ENCODE peak calls at places on chromosomes 5 and 9, in nine cellular contexts. M is IMR-90, Y is GM13977, C is body of pancreas, Z is cardiac fibroblast, Q is heart left ventricle, X is left ventricle myocardium inferior, W is MM.1S, E is foreskin fibroblast. G is an unnamed sample.

GRCh38 chr5:52134013-52134650 is 653.6 kb upstream of the ITGA1 start:
- DNase-seq in Y (no peak), E (no peak), X (no peak), W (no peak), Z (no peak), C (no peak), Q (no peak), M (no peak), G (no peak)

GRCh38 chr5:65203746-65204145 is 278.0 kb downstream of the ADAMTS6 start:
- DNase-seq in Z (peak; percentile 98), M (peak; percentile 95), Q (no peak), W (no peak), C (no peak), E (peak; percentile 93), Y (no peak), X (no peak), G (no peak)

GRCh38 chr5:143142596-143143435 is 260.7 kb downstream of the NR3C1 start:
- DNase-seq in Q (peak; percentile 70), M (peak; percentile 17), Z (peak; percentile 50), C (peak; percentile 72), Y (no peak), W (no peak), X (peak; percentile 70), E (no peak), G (no peak)

GRCh38 chr9:136385015-136385414 is 11.5 kb upstream of the CARD9 start:
- DNase-seq in Y (no peak), Z (no peak), C (no peak), X (no peak), E (no peak), W (no peak), M (no peak), Q (no peak), G (no peak)

GRCh38 chr9:116112236-116112635 is 41.4 kb upstream of the PAPPA start:
- DNase-seq in C (no peak), Z (peak; percentile 59), E (peak; percentile 59), M (peak; percentile 31), Y (no peak), Q (no peak), W (no peak), X (no peak), G (no peak)

GRCh38 chr9:92706218-92706940 is 36.4 kb upstream of the IPPK start:
- DNase-seq in M (no peak), Q (no peak), X (no peak), C (no peak), Y (no peak), Z (peak; percentile 43), W (peak; percentile 25), E (peak; percentile 17), G (no peak)

GRCh38 chr5:63961598-63962161 is 565 bp downstream of the HTR1A start:
- DNase-seq in X (no peak), M (no peak), C (no peak), Q (no peak), W (no peak), Z (no peak), Y (no peak), E (no peak), G (no peak)

GRCh38 chr9:134396258-134396742 is 70.0 kb downstream of the RXRA start:
- DNase-seq in C (no peak), Z (no peak), E (no peak), X (no peak), Y (peak; percentile 68), W (peak; percentile 52), Q (peak; percentile 53), M (no peak), G (no peak)

GRCh38 chr5:124474821-124475220 is 271.6 kb downstream of the ZNF608 start:
- DNase-seq in X (no peak), W (no peak), Y (no peak), Q (no peak), E (peak; percentile 70), C (no peak), M (peak; percentile 3), Z (no peak), G (no peak)

GRCh38 chr5:121968910-121969607 is 7.3 kb downstream of the SRFBP1 start:
- DNase-seq in Q (no peak), Z (peak; percentile 99), Y (no peak), C (no peak), M (peak; percentile 100), E (peak; percentile 97), X (no peak), W (no peak), G (no peak)

GRCh38 chr5:110880413-110880812 is 141.6 kb downstream of the SLC25A46 start:
- DNase-seq in C (peak; percentile 20), W (no peak), E (peak; percentile 94), Z (peak; percentile 94), Q (peak; percentile 30), X (no peak), Y (no peak), M (peak; percentile 92), G (no peak)

GRCh38 chr9:89623925-89624420 is 19.2 kb downstream of the GADD45G start:
- DNase-seq in X (peak; percentile 44), Z (no peak), C (peak; percentile 62), W (no peak), Q (peak; percentile 46), M (no peak), E (no peak), Y (no peak), G (no peak)

GRCh38 chr5:38434981-38435710 is 121.3 kb downstream of the LIFR start:
- DNase-seq in C (no peak), E (peak; percentile 80), Z (peak; percentile 41), M (peak; percentile 48), Y (no peak), Q (no peak), X (no peak), W (no peak), G (no peak)

GRCh38 chr5:149144637-149145036 is 3.3 kb downstream of the ABLIM3 start:
- DNase-seq in Y (no peak), Q (no peak), X (no peak), Z (no peak), W (no peak), M (no peak), C (no peak), E (no peak), G (no peak)

GRCh38 chr9:75962186-75963036 is 71.9 kb downstream of the PCSK5 start:
- DNase-seq in X (peak; percentile 70), E (peak; percentile 29), M (no peak), W (no peak), Q (peak; percentile 65), C (peak; percentile 74), Z (no peak), Y (no peak), G (no peak)

GRCh38 chr5:173968154-173968553 is 20.8 kb upstream of the C5orf47 start:
- DNase-seq in Z (no peak), W (no peak), Q (no peak), M (no peak), X (no peak), E (no peak), Y (no peak), C (no peak), G (no peak)

GRCh38 chr9:37324691-37325490 is 97.6 kb upstream of the GRHPR start:
- DNase-seq in Z (no peak), E (no peak), X (no peak), Y (no peak), Q (no peak), C (no peak), M (no peak), W (no peak), G (no peak)

GRCh38 chr5:2373631-2374030 is 377.8 kb downstream of the IRX2 start:
- DNase-seq in Y (no peak), M (no peak), E (no peak), Z (no peak), C (no peak), Q (no peak), X (no peak), W (no peak), G (no peak)
- TF ChIP-seq CTCF in Y (no peak), M (no peak), E (no peak), Z (no peak), C (no peak), Q (no peak), X (no peak), W (no peak), G (no peak)

GRCh38 chr9:33044677-33045282 is 19.7 kb downstream of the DNAJA1 start:
- DNase-seq in Q (no peak), E (peak; percentile 34), M (no peak), W (no peak), C (peak; percentile 47), Z (peak; percentile 33), Y (no peak), X (no peak), G (no peak)
- TF ChIP-seq CTCF in Q (no peak), E (peak; percentile 12), M (peak; percentile 18), W (no peak), C (no peak), Z (peak; percentile 1), Y (no peak), X (no peak), G (no peak)

DNA sequence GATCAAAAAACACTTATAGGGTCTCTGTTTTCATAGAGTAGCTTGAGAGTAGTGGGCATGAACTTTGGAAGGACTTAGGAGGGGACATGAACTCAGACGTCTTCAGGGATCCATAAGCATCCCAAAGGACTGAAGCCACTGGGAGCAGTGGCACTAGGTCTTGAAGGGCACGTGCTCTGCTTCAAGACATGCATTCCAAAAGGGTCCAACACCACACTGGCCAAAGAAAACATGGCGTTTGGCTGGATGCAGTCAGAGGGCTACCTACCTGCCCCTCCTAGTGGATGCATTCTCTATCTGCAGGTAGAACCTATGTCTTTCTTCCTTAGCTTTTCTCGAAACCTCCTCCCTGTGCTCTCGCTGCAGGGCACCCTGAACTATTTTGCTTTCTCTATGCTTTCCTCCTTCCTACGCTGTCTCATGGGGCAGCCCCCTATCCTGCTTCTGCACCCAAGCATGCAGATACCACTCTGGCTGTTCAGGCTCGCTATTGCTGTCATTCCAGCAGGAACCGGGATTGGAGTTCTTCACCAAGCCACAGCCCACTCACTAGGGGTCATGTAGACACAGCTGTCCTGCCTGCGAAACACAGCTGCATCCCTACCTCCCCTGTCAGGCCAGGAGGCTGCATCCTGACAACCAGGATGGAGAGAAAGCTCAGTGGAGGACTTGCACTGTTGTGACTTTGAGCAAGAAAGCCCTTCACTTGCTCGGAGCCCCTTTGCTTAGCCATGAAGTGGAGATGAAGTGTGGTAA is 11.9 kb downstream of the FAM240B start:
- DNase-seq in M (no peak), C (no peak), Y (peak; percentile 41), E (no peak), W (peak; percentile 14), Z (no peak), Q (no peak), X (no peak), G (no peak)
- TF ChIP-seq CTCF in M (no peak), C (no peak), Y (peak; percentile 55), E (no peak), W (peak; percentile 44), Z (peak; percentile 23), Q (no peak), X (peak; percentile 33), G (no peak)

DNA sequence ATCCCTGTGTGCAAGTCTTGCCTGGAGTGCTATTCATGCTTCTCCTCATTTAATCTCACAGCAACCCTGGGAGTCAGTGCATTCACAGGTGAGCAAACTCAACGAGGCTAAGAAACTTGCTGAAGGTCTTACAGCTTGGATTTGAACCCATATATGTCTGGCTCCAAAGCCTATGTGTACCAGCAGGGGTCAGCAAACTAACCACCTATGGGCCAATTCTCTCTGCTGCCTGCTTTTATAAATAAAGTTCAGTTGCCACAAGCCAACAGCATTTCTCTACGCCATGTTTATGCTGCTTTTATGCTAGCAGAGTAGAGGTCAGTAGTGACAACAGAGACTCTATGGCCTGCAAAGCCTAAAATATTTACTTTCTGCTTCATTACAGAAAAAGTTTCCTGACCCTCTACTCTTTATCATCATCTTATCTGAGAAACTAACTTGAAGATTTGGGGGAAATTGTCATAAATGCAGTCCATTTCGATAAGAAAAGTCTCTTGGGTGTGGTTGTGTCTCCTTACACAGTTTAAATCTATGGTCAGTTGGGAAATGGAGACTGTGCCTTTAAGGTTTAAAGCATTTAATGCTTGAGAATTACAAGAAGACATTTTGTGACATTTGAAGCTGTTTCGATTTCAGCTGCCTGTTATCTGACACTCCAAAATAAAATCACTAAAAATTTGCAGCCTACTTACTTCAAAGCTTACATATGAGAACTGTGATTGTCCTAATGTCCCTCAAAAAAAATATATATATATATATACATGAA is 137.7 kb downstream of the PRELID2 start:
- DNase-seq in Z (peak; percentile 81), C (peak; percentile 20), W (peak; percentile 63), X (no peak), E (peak; percentile 72), M (peak; percentile 49), Q (no peak), Y (peak; percentile 17), G (no peak)
- TF ChIP-seq CTCF in Z (peak; percentile 74), C (peak; percentile 27), W (peak; percentile 69), X (peak; percentile 57), E (peak; percentile 58), M (peak; percentile 47), Q (peak; percentile 29), Y (peak; percentile 56), G (no peak)